ENCODE peak calls at places on chromosomes 6 and 20, in nine cellular contexts. U is gastrocnemius medialis, H is prostate gland, K is A549, D is GM12878, J is adrenal gland, M is HCT116, E is heart left ventricle, B is GM12892. P is an unnamed sample.

GRCh38 chr20:64077876-64078551 is 1.3 kb downstream of the RGS19 start:
- DNase-seq in U (no peak), H (no peak), K (no peak), D (no peak), J (no peak), M (no peak), E (no peak), B (no peak), P (peak)

GRCh38 chr20:50295762-50296449 is 105.3 kb downstream of the CEBPB start:
- DNase-seq in U (no peak), H (peak), K (no peak), D (no peak), J (peak), M (no peak), E (peak), B (no peak), P (peak)

GRCh38 chr6:46626228-46626909 is 26.2 kb downstream of the CYP39A1 start:
- DNase-seq in U (no peak), H (no peak), K (peak), D (peak), J (no peak), M (peak), E (no peak), B (no peak), P (no peak)

GRCh38 chr6:124795879-124796838 is 166.1 kb upstream of the RNF217 start:
- DNase-seq in U (no peak), H (peak), K (peak), D (no peak), J (peak), M (no peak), E (peak), B (no peak), P (no peak)

GRCh38 chr20:49889943-49890650 is 25.2 kb downstream of the SPATA2 start:
- DNase-seq in U (no peak), H (no peak), K (no peak), D (no peak), J (no peak), M (no peak), E (no peak), B (no peak), P (peak)

GRCh38 chr6:41589223-41589622 is 43.0 kb downstream of the FOXP4 start:
- DNase-seq in U (no peak), H (no peak), K (no peak), D (no peak), J (no peak), M (no peak), E (no peak), B (no peak), P (no peak)

GRCh38 chr6:166998256-166999144 is 697 bp upstream of the CEP43 start:
- DNase-seq in U (no peak), H (peak), K (peak), D (no peak), J (peak), M (no peak), E (peak), B (no peak), P (peak)

GRCh38 chr6:144334150-144334708 is 49.1 kb downstream of the UTRN start:
- DNase-seq in U (peak), H (no peak), K (no peak), D (no peak), J (no peak), M (no peak), E (no peak), B (no peak), P (no peak)

GRCh38 chr6:164106345-164106769 is 691.8 kb downstream of the QKI start:
- DNase-seq in U (no peak), H (no peak), K (peak), D (no peak), J (no peak), M (no peak), E (peak), B (peak), P (no peak)

GRCh38 chr20:46559001-46559400 is 8.5 kb upstream of the OCSTAMP start:
- DNase-seq in U (no peak), H (no peak), K (no peak), D (no peak), J (no peak), M (no peak), E (no peak), B (no peak), P (no peak)

GRCh38 chr20:36036688-36037087 is 68.3 kb downstream of the CNBD2 start:
- DNase-seq in U (no peak), H (no peak), K (no peak), D (no peak), J (no peak), M (no peak), E (no peak), B (no peak), P (no peak)

GRCh38 chr6:32154514-32155161 is 697 bp downstream of the PPT2 start:
- DNase-seq in U (peak), H (peak), K (peak), D (no peak), J (peak), M (peak), E (peak), B (peak), P (peak)

GRCh38 chr20:52295556-52295955 is 104.0 kb upstream of the ZFP64 start:
- DNase-seq in U (no peak), H (no peak), K (no peak), D (no peak), J (no peak), M (no peak), E (no peak), B (no peak), P (no peak)

GRCh38 chr6:27138837-27139752 is 108.4 kb upstream of the PRSS16 start:
- DNase-seq in U (no peak), H (no peak), K (peak), D (peak), J (peak), M (no peak), E (peak), B (no peak), P (peak)

GRCh38 chr6:82751718-82752117 is 313.9 kb downstream of the UBE3D start:
- DNase-seq in U (no peak), H (no peak), K (no peak), D (no peak), J (no peak), M (no peak), E (no peak), B (no peak), P (no peak)

GRCh38 chr6:134962421-134962820 is 12.5 kb upstream of the ALDH8A1 start:
- DNase-seq in U (no peak), H (no peak), K (no peak), D (no peak), J (no peak), M (no peak), E (no peak), B (no peak), P (no peak)

GRCh38 chr6:134961366-134961765 is 11.5 kb upstream of the ALDH8A1 start:
- DNase-seq in U (no peak), H (no peak), K (no peak), D (no peak), J (no peak), M (no peak), E (no peak), B (no peak), P (no peak)

GRCh38 chr6:134956676-134957075 is 6.8 kb upstream of the ALDH8A1 start:
- DNase-seq in U (no peak), H (no peak), K (no peak), D (no peak), J (no peak), M (no peak), E (no peak), B (no peak), P (no peak)

GRCh38 chr6:134956032-134956431 is 6.1 kb upstream of the ALDH8A1 start:
- DNase-seq in U (no peak), H (no peak), K (no peak), D (no peak), J (no peak), M (no peak), E (no peak), B (no peak), P (no peak)

GRCh38 chr6:134959603-134960002 is 9.7 kb upstream of the ALDH8A1 start:
- DNase-seq in U (no peak), H (no peak), K (no peak), D (no peak), J (no peak), M (no peak), E (no peak), B (no peak), P (no peak)
- TF ChIP-seq POLR2A in U (no peak), H (no peak), K (no peak), D (no peak), J (no peak), M (no peak), E (no peak), B (no peak), P (no peak)

GRCh38 chr6:1263850-1264377 is 48.0 kb upstream of the FOXQ1 start:
- DNase-seq in U (no peak), H (no peak), K (no peak), D (no peak), J (no peak), M (no peak), E (no peak), B (no peak), P (no peak)
- TF ChIP-seq POLR2A in U (no peak), H (no peak), K (no peak), D (no peak), J (no peak), M (no peak), E (no peak), B (no peak), P (no peak)

DNA sequence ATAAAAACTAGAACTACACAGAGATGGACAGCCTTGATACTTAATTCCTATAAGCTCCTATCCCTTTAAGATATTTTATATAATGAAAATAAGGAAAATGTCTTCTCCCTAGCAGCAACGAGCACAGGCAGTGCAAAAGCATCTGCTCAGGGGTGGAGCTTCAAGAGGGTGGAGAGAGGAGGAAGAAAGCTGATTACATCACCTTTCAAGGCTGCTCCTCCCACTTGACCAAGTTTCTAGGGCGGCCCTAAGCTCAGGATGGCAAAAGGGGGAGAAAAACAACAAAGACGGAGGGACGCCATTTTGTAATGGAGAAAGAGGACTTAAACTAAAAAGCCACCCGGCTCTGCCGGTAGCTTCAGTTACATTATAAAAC is 2.2 kb downstream of the PPP1R10 start:
- DNase-seq in U (peak), H (peak), K (peak), D (peak), J (peak), M (peak), E (peak), B (peak), P (peak)
- TF ChIP-seq POLR2A in U (peak), H (peak), K (peak), D (peak), J (peak), M (peak), E (peak), B (no peak), P (no peak)

GRCh38 chr6:45423111-45423900 is 45.6 kb upstream of the SUPT3H start:
- DNase-seq in U (no peak), H (peak), K (no peak), D (no peak), J (no peak), M (no peak), E (peak), B (no peak), P (peak)
- TF ChIP-seq POLR2A in U (peak), H (no peak), K (no peak), D (no peak), J (no peak), M (no peak), E (no peak), B (no peak), P (no peak)

P was measured in stomach.